ENCODE peak calls at places on chromosomes 2 and 18, in eight cellular contexts. R is RPMI8226; H is GM03348; K is T-helper 1 cell; J is stimulated activated CD4-positive, alpha-beta T cell treated with anti-CD3 and anti-CD28 coated beads, Interleukin-15, amount 100 ng/mL, for 24 hours; S is NCI-H2171; L is activated T-cell treated with anti-CD3 and anti-CD28 coated beads, Interleukin-2, amount 50 U/mL, for 48 hours; A is frontal cortex. B is an unnamed sample.
A peak's percentile ranks its signal among the peaks of the same experiment; 100 is the strongest.

GRCh38 chr18:57585421-57585820 is 1.1 kb downstream of the FECH start:
- DNase-seq in L (no peak), A (peak; percentile 50), K (no peak), S (no peak), H (no peak), J (no peak), R (no peak), B (no peak)

GRCh38 chr18:27887711-27888495 is 289.0 kb downstream of the CDH2 start:
- DNase-seq in H (peak; percentile 5), L (no peak), K (no peak), A (no peak), R (no peak), S (no peak), J (no peak), B (peak; percentile 39)

GRCh38 chr2:152548111-152548875 is 169.0 kb downstream of the PRPF40A start:
- DNase-seq in A (no peak), R (no peak), J (no peak), K (no peak), L (no peak), H (no peak), S (no peak), B (peak; percentile 58)

GRCh38 chr2:189131986-189132385 is 47.6 kb downstream of the COL5A2 start:
- DNase-seq in A (no peak), L (no peak), S (no peak), R (no peak), K (no peak), J (no peak), H (no peak), B (no peak)

GRCh38 chr2:134782792-134783191 is 55.6 kb upstream of the ACMSD start:
- DNase-seq in S (no peak), A (no peak), K (no peak), H (peak; percentile 25), J (no peak), L (no peak), R (peak; percentile 54), B (peak; percentile 24)

GRCh38 chr18:60508108-60508507 is 135.5 kb upstream of the MC4R start:
- DNase-seq in R (no peak), H (no peak), A (no peak), L (no peak), J (no peak), S (peak; percentile 38), K (no peak), B (no peak)

GRCh38 chr18:71028285-71028762 is 739.5 kb downstream of the SOCS6 start:
- DNase-seq in H (no peak), J (no peak), K (no peak), S (no peak), L (no peak), R (peak; percentile 11), A (peak; percentile 11), B (peak; percentile 45)

GRCh38 chr18:31950620-31951019 is 7.7 kb upstream of the TRAPPC8 start:
- DNase-seq in K (no peak), A (no peak), H (no peak), L (no peak), R (no peak), S (no peak), J (no peak), B (no peak)

GRCh38 chr2:151716721-151717120 is 17.6 kb downstream of the NEB start:
- DNase-seq in S (no peak), K (no peak), A (no peak), J (no peak), R (no peak), H (peak; percentile 35), L (no peak), B (no peak)

GRCh38 chr2:136238552-136239346 is 120.8 kb upstream of the CXCR4 start:
- DNase-seq in S (no peak), R (peak; percentile 57), L (peak; percentile 62), A (no peak), J (peak; percentile 34), H (no peak), K (no peak), B (no peak)

GRCh38 chr2:236793041-236794011 is 223.7 kb downstream of the ACKR3 start:
- DNase-seq in K (no peak), A (no peak), H (no peak), J (no peak), R (no peak), S (no peak), L (no peak), B (no peak)

GRCh38 chr18:12079504-12080237 is 14.0 kb upstream of the ANKRD62 start:
- DNase-seq in K (no peak), J (no peak), H (peak; percentile 33), L (no peak), R (no peak), A (no peak), S (peak; percentile 57), B (no peak)

GRCh38 chr18:36315736-36316135 is 18.2 kb downstream of the FHOD3 start:
- DNase-seq in K (no peak), L (no peak), A (no peak), R (no peak), H (peak; percentile 64), S (no peak), J (no peak), B (peak; percentile 83)

GRCh38 chr2:198004173-198004572 is 199.8 kb downstream of the PLCL1 start:
- DNase-seq in K (no peak), J (no peak), S (no peak), L (no peak), H (peak; percentile 22), A (no peak), R (no peak), B (no peak)

GRCh38 chr2:214169736-214170135 is 241.1 kb upstream of the VWC2L start:
- DNase-seq in K (no peak), S (no peak), R (no peak), L (no peak), J (no peak), A (no peak), H (no peak), B (no peak)

GRCh38 chr2:150517951-150518680 is 30.6 kb upstream of the RND3 start:
- DNase-seq in K (no peak), A (no peak), S (no peak), J (no peak), H (peak; percentile 34), R (no peak), L (no peak), B (no peak)

GRCh38 chr18:45590546-45590945 is 24.7 kb upstream of the SLC14A2 start:
- DNase-seq in K (no peak), L (no peak), H (no peak), A (no peak), J (no peak), S (no peak), R (no peak), B (no peak)

GRCh38 chr18:42268793-42269192 is 313.8 kb downstream of the PIK3C3 start:
- DNase-seq in R (no peak), H (no peak), L (no peak), A (no peak), K (no peak), S (peak; percentile 8), J (no peak), B (no peak)

GRCh38 chr2:16650287-16651249 is 15.1 kb downstream of the CYRIA start:
- DNase-seq in S (no peak), L (no peak), H (peak; percentile 46), J (no peak), R (no peak), K (no peak), A (no peak), B (peak; percentile 24)

GRCh38 chr2:37364351-37364750 is 19.9 kb downstream of the QPCT start:
- DNase-seq in K (no peak), H (no peak), S (no peak), A (no peak), J (no peak), R (no peak), L (no peak), B (no peak)

GRCh38 chr18:75203456-75204261 is 5.3 kb downstream of the PTGR3 start:
- DNase-seq in K (no peak), S (no peak), R (no peak), H (no peak), L (no peak), A (no peak), J (no peak), B (no peak)

GRCh38 chr2:60555066-60555793 is 1.8 kb upstream of the BCL11A start:
- DNase-seq in L (peak; percentile 71), H (peak; percentile 72), A (peak; percentile 34), S (peak; percentile 79), R (peak; percentile 90), J (peak; percentile 78), K (peak; percentile 29), B (peak; percentile 8)

B was measured in RCC 7860.